ENCODE peak calls at places on chromosomes 1 and 21, in seven cellular contexts. One of them, this sample, is unnamed.

GRCh38 chr1:175824079-175824478 is 80.7 kb upstream of the TNR start:
- DNase-seq in WERI-Rb-1: peak
- DNase-seq in esophagus muscularis mucosa: no peak
- DNase-seq in lower lobe of right lung: no peak
- DNase-seq in dorsolateral prefrontal cortex: no peak
- DNase-seq in epithelial cell of esophagus: no peak
- DNase-seq in kidney: no peak
- DNase-seq in this sample: peak

GRCh38 chr1:30728832-30729638 is 5.7 kb upstream of the MATN1 start:
- DNase-seq in kidney: peak
- DNase-seq in epithelial cell of esophagus: no peak
- DNase-seq in esophagus muscularis mucosa: no peak
- DNase-seq in dorsolateral prefrontal cortex: no peak
- DNase-seq in lower lobe of right lung: no peak
- DNase-seq in WERI-Rb-1: no peak
- DNase-seq in this sample: no peak

GRCh38 chr1:27496604-27497155 is 6.7 kb upstream of the WASF2 start:
- DNase-seq in kidney: peak
- DNase-seq in WERI-Rb-1: no peak
- DNase-seq in epithelial cell of esophagus: no peak
- DNase-seq in esophagus muscularis mucosa: no peak
- DNase-seq in dorsolateral prefrontal cortex: no peak
- DNase-seq in lower lobe of right lung: no peak
- DNase-seq in this sample: no peak

GRCh38 chr1:16618719-16619118 is 5.4 kb upstream of the NBPF1 start:
- DNase-seq in esophagus muscularis mucosa: no peak
- DNase-seq in WERI-Rb-1: no peak
- DNase-seq in dorsolateral prefrontal cortex: no peak
- DNase-seq in epithelial cell of esophagus: no peak
- DNase-seq in lower lobe of right lung: peak
- DNase-seq in kidney: peak
- DNase-seq in this sample: peak

GRCh38 chr1:201219481-201220387 is 29.1 kb downstream of the IGFN1 start:
- DNase-seq in esophagus muscularis mucosa: no peak
- DNase-seq in epithelial cell of esophagus: no peak
- DNase-seq in WERI-Rb-1: no peak
- DNase-seq in dorsolateral prefrontal cortex: no peak
- DNase-seq in lower lobe of right lung: no peak
- DNase-seq in kidney: peak
- DNase-seq in this sample: no peak

GRCh38 chr1:7672864-7673263 is 98.2 kb upstream of the VAMP3 start:
- DNase-seq in WERI-Rb-1: no peak
- DNase-seq in kidney: no peak
- DNase-seq in dorsolateral prefrontal cortex: no peak
- DNase-seq in esophagus muscularis mucosa: no peak
- DNase-seq in lower lobe of right lung: no peak
- DNase-seq in epithelial cell of esophagus: no peak
- DNase-seq in this sample: no peak

GRCh38 chr1:145927916-145928647 is 798 bp upstream of the RBM8A start:
- DNase-seq in dorsolateral prefrontal cortex: no peak
- DNase-seq in lower lobe of right lung: no peak
- DNase-seq in WERI-Rb-1: peak
- DNase-seq in epithelial cell of esophagus: no peak
- DNase-seq in esophagus muscularis mucosa: no peak
- DNase-seq in kidney: no peak
- DNase-seq in this sample: no peak

GRCh38 chr1:153478047-153478691 is 17.7 kb upstream of the S100A7 start:
- DNase-seq in epithelial cell of esophagus: no peak
- DNase-seq in kidney: no peak
- DNase-seq in esophagus muscularis mucosa: no peak
- DNase-seq in lower lobe of right lung: no peak
- DNase-seq in dorsolateral prefrontal cortex: no peak
- DNase-seq in WERI-Rb-1: peak
- DNase-seq in this sample: no peak

GRCh38 chr1:30232288-30232899 is 491.0 kb downstream of the MATN1 start:
- DNase-seq in kidney: no peak
- DNase-seq in dorsolateral prefrontal cortex: no peak
- DNase-seq in epithelial cell of esophagus: no peak
- DNase-seq in WERI-Rb-1: peak
- DNase-seq in esophagus muscularis mucosa: no peak
- DNase-seq in lower lobe of right lung: no peak
- DNase-seq in this sample: no peak

GRCh38 chr21:37636152-37636860 is 269.7 kb downstream of the DYRK1A start:
- DNase-seq in kidney: no peak
- DNase-seq in dorsolateral prefrontal cortex: no peak
- DNase-seq in WERI-Rb-1: no peak
- DNase-seq in esophagus muscularis mucosa: peak
- DNase-seq in epithelial cell of esophagus: peak
- DNase-seq in lower lobe of right lung: no peak
- DNase-seq in this sample: no peak

GRCh38 chr1:211520641-211521040 is 28.7 kb upstream of the RD3 start:
- DNase-seq in WERI-Rb-1: peak
- DNase-seq in epithelial cell of esophagus: peak
- DNase-seq in kidney: no peak
- DNase-seq in esophagus muscularis mucosa: no peak
- DNase-seq in dorsolateral prefrontal cortex: no peak
- DNase-seq in lower lobe of right lung: no peak
- DNase-seq in this sample: no peak

GRCh38 chr1:213936571-213936970 is 51.2 kb upstream of the PROX1 start:
- DNase-seq in esophagus muscularis mucosa: peak
- DNase-seq in WERI-Rb-1: no peak
- DNase-seq in dorsolateral prefrontal cortex: no peak
- DNase-seq in epithelial cell of esophagus: no peak
- DNase-seq in kidney: no peak
- DNase-seq in lower lobe of right lung: no peak
- DNase-seq in this sample: no peak
- TF ChIP-seq CTCF in esophagus muscularis mucosa: no peak
- TF ChIP-seq CTCF in WERI-Rb-1: no peak
- TF ChIP-seq CTCF in dorsolateral prefrontal cortex: no peak
- TF ChIP-seq CTCF in epithelial cell of esophagus: no peak
- TF ChIP-seq CTCF in kidney: no peak
- TF ChIP-seq CTCF in lower lobe of right lung: no peak
- TF ChIP-seq CTCF in this sample: no peak

GRCh38 chr1:12143631-12144155 is 23.1 kb upstream of the TNFRSF1B start:
- DNase-seq in epithelial cell of esophagus: peak
- DNase-seq in esophagus muscularis mucosa: peak
- DNase-seq in WERI-Rb-1: no peak
- DNase-seq in dorsolateral prefrontal cortex: no peak
- DNase-seq in kidney: peak
- DNase-seq in lower lobe of right lung: peak
- DNase-seq in this sample: peak
- TF ChIP-seq CTCF in epithelial cell of esophagus: no peak
- TF ChIP-seq CTCF in esophagus muscularis mucosa: no peak
- TF ChIP-seq CTCF in WERI-Rb-1: no peak
- TF ChIP-seq CTCF in dorsolateral prefrontal cortex: no peak
- TF ChIP-seq CTCF in kidney: no peak
- TF ChIP-seq CTCF in lower lobe of right lung: peak
- TF ChIP-seq CTCF in this sample: no peak

GRCh38 chr21:29102791-29103257 is 27.6 kb upstream of the MAP3K7CL start:
- DNase-seq in WERI-Rb-1: no peak
- DNase-seq in esophagus muscularis mucosa: no peak
- DNase-seq in lower lobe of right lung: no peak
- DNase-seq in epithelial cell of esophagus: no peak
- DNase-seq in dorsolateral prefrontal cortex: no peak
- DNase-seq in kidney: no peak
- DNase-seq in this sample: no peak
- TF ChIP-seq CTCF in WERI-Rb-1: no peak
- TF ChIP-seq CTCF in esophagus muscularis mucosa: no peak
- TF ChIP-seq CTCF in lower lobe of right lung: no peak
- TF ChIP-seq CTCF in epithelial cell of esophagus: no peak
- TF ChIP-seq CTCF in dorsolateral prefrontal cortex: no peak
- TF ChIP-seq CTCF in kidney: no peak
- TF ChIP-seq CTCF in this sample: no peak

GRCh38 chr21:43297989-43298388 is 128.9 kb downstream of the SIK1 start:
- DNase-seq in lower lobe of right lung: peak
- DNase-seq in dorsolateral prefrontal cortex: no peak
- DNase-seq in epithelial cell of esophagus: no peak
- DNase-seq in esophagus muscularis mucosa: no peak
- DNase-seq in WERI-Rb-1: no peak
- DNase-seq in kidney: peak
- DNase-seq in this sample: no peak
- TF ChIP-seq CTCF in lower lobe of right lung: no peak
- TF ChIP-seq CTCF in dorsolateral prefrontal cortex: no peak
- TF ChIP-seq CTCF in epithelial cell of esophagus: no peak
- TF ChIP-seq CTCF in esophagus muscularis mucosa: no peak
- TF ChIP-seq CTCF in WERI-Rb-1: no peak
- TF ChIP-seq CTCF in kidney: no peak
- TF ChIP-seq CTCF in this sample: no peak

DNA sequence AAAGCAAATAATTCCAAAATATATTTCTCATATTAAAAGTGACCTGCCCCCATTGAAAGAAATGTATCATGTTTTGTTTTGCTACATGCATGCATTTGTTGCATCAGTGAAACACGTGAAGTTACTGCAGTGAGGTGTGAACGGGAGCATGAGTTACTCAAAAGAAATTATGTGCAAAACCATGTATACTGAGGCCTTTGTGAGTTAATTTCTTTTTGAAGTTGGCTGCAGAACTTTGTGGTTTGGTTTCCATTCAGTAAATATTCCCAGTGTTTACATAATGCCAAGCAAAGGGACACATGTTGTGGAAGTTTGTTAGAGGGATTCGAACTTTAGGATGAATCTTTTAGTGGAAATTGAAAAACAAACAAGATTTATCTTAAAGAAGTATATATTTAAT is 619.4 kb upstream of the ADAMTS5 start:
- DNase-seq in WERI-Rb-1: no peak
- DNase-seq in dorsolateral prefrontal cortex: no peak
- DNase-seq in lower lobe of right lung: no peak
- DNase-seq in esophagus muscularis mucosa: no peak
- DNase-seq in kidney: no peak
- DNase-seq in epithelial cell of esophagus: no peak
- DNase-seq in this sample: no peak
- TF ChIP-seq CTCF in WERI-Rb-1: no peak
- TF ChIP-seq CTCF in dorsolateral prefrontal cortex: no peak
- TF ChIP-seq CTCF in lower lobe of right lung: no peak
- TF ChIP-seq CTCF in esophagus muscularis mucosa: no peak
- TF ChIP-seq CTCF in kidney: no peak
- TF ChIP-seq CTCF in epithelial cell of esophagus: no peak
- TF ChIP-seq CTCF in this sample: no peak

GRCh38 chr1:95951291-95951690 is 717.3 kb downstream of the RWDD3 start:
- DNase-seq in esophagus muscularis mucosa: no peak
- DNase-seq in lower lobe of right lung: no peak
- DNase-seq in dorsolateral prefrontal cortex: no peak
- DNase-seq in WERI-Rb-1: no peak
- DNase-seq in epithelial cell of esophagus: no peak
- DNase-seq in kidney: no peak
- DNase-seq in this sample: no peak

GRCh38 chr1:95957748-95958147 is 723.7 kb downstream of the RWDD3 start:
- DNase-seq in esophagus muscularis mucosa: no peak
- DNase-seq in kidney: no peak
- DNase-seq in epithelial cell of esophagus: no peak
- DNase-seq in dorsolateral prefrontal cortex: no peak
- DNase-seq in lower lobe of right lung: no peak
- DNase-seq in WERI-Rb-1: no peak
- DNase-seq in this sample: no peak

GRCh38 chr1:95956215-95956614 is 722.2 kb downstream of the RWDD3 start:
- DNase-seq in esophagus muscularis mucosa: no peak
- DNase-seq in dorsolateral prefrontal cortex: no peak
- DNase-seq in WERI-Rb-1: no peak
- DNase-seq in lower lobe of right lung: no peak
- DNase-seq in kidney: no peak
- DNase-seq in epithelial cell of esophagus: no peak
- DNase-seq in this sample: no peak

GRCh38 chr1:95953668-95954067 is 719.7 kb downstream of the RWDD3 start:
- DNase-seq in esophagus muscularis mucosa: no peak
- DNase-seq in WERI-Rb-1: no peak
- DNase-seq in dorsolateral prefrontal cortex: no peak
- DNase-seq in kidney: no peak
- DNase-seq in epithelial cell of esophagus: no peak
- DNase-seq in lower lobe of right lung: no peak
- DNase-seq in this sample: no peak

DNA sequence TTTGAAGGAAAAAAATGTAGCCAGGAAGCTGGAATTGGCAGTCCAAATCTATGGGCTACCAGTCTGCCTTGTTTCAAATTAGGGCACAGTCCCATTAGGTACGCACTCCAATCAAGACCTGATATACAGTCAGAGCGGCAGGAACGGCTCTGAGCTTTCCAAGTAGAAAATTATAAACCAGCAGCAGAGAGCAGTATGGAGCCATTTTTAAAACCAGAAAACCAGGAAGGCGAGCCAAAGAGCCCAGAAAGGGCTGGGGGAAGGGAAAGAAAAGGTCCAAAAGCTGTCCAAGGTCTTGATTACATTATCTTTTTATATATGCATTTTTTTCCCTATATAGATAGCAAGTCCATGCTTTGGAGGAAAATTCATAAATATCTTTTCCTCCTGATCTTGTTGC is 719.0 kb downstream of the RWDD3 start:
- DNase-seq in dorsolateral prefrontal cortex: no peak
- DNase-seq in WERI-Rb-1: peak
- DNase-seq in epithelial cell of esophagus: peak
- DNase-seq in lower lobe of right lung: no peak
- DNase-seq in kidney: no peak
- DNase-seq in esophagus muscularis mucosa: no peak
- DNase-seq in this sample: no peak
- TF ChIP-seq CTCF in dorsolateral prefrontal cortex: peak
- TF ChIP-seq CTCF in WERI-Rb-1: no peak
- TF ChIP-seq CTCF in epithelial cell of esophagus: peak
- TF ChIP-seq CTCF in lower lobe of right lung: no peak
- TF ChIP-seq CTCF in kidney: no peak
- TF ChIP-seq CTCF in esophagus muscularis mucosa: peak
- TF ChIP-seq CTCF in this sample: peak

GRCh38 chr21:44800971-44801467 is 601 bp downstream of the UBE2G2 start:
- DNase-seq in epithelial cell of esophagus: peak
- DNase-seq in esophagus muscularis mucosa: no peak
- DNase-seq in kidney: no peak
- DNase-seq in dorsolateral prefrontal cortex: no peak
- DNase-seq in WERI-Rb-1: no peak
- DNase-seq in lower lobe of right lung: no peak
- DNase-seq in this sample: no peak
- TF ChIP-seq CTCF in epithelial cell of esophagus: peak
- TF ChIP-seq CTCF in esophagus muscularis mucosa: peak
- TF ChIP-seq CTCF in kidney: peak
- TF ChIP-seq CTCF in dorsolateral prefrontal cortex: no peak
- TF ChIP-seq CTCF in WERI-Rb-1: peak
- TF ChIP-seq CTCF in lower lobe of right lung: peak
- TF ChIP-seq CTCF in this sample: peak

DNA sequence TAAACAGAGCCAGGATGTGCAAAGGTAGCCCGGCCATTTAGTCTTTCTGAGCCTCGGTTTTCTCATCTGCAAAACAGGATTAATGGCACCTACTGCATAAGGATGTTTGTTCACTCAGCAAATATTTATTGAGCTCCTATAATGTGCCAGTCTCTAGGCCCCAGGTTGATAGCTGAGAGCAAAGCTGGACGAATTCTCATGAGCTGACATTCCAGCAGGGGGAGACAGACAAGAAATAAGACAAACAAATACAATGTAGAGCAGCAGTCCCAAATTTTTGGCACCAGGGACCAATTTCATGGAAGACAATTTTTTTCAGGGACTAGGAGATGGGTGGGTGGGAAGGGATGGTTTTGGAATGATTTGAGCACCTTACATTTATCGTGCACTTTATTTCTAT is 74.3 kb upstream of the PAX7 start:
- DNase-seq in WERI-Rb-1: no peak
- DNase-seq in kidney: no peak
- DNase-seq in esophagus muscularis mucosa: no peak
- DNase-seq in dorsolateral prefrontal cortex: no peak
- DNase-seq in epithelial cell of esophagus: peak
- DNase-seq in lower lobe of right lung: no peak
- DNase-seq in this sample: no peak
- TF ChIP-seq CTCF in WERI-Rb-1: peak
- TF ChIP-seq CTCF in kidney: peak
- TF ChIP-seq CTCF in esophagus muscularis mucosa: no peak
- TF ChIP-seq CTCF in dorsolateral prefrontal cortex: no peak
- TF ChIP-seq CTCF in epithelial cell of esophagus: peak
- TF ChIP-seq CTCF in lower lobe of right lung: no peak
- TF ChIP-seq CTCF in this sample: peak

This sample was measured in osteocyte.